ENCODE peak calls at places on chromosomes 5 and 9, in six cellular contexts. Z is effector memory CD4-positive, alpha-beta T cell; C is PC-3; O is breast epithelium; R is aorta; T is NT2/D1. J is an unnamed sample. For H3K4me1 and H3K36me3, the result is how much of the 10 kb centered on the place peaks cover.

GRCh38 chr5:81393783-81394718 is at the start of gene ACOT12:
- DNase-seq in R (no peak), T (no peak), C (no peak), O (no peak), Z (no peak), J (peak)

GRCh38 chr9:87184956-87185642 is 237.8 kb upstream of the GAS1 start:
- DNase-seq in T (no peak), Z (no peak), C (no peak), O (no peak), R (no peak), J (no peak)

GRCh38 chr5:177070536-177071191 is 16.1 kb upstream of the FGFR4 start:
- DNase-seq in R (no peak), T (no peak), C (no peak), O (no peak), Z (no peak), J (no peak)

GRCh38 chr5:134874831-134875655 is 872 bp downstream of the TXNDC15 start:
- DNase-seq in O (no peak), C (peak), T (no peak), Z (no peak), R (peak), J (peak)

GRCh38 chr5:133990396-133990795 is 14.4 kb downstream of the VDAC1 start:
- DNase-seq in O (no peak), C (no peak), Z (no peak), R (no peak), T (no peak), J (no peak)

GRCh38 chr5:103216137-103216536 is 42.4 kb upstream of the MACIR start:
- DNase-seq in T (no peak), Z (no peak), O (no peak), C (no peak), R (no peak), J (no peak)

GRCh38 chr5:117188207-117188606 is 613.6 kb upstream of the SEMA6A start:
- DNase-seq in O (no peak), R (no peak), T (no peak), Z (no peak), C (no peak), J (no peak)

GRCh38 chr9:20620658-20621552 is 1.4 kb downstream of the MLLT3 start:
- DNase-seq in O (peak), C (peak), Z (peak), T (no peak), R (peak), J (peak)

GRCh38 chr9:78064075-78064474 is 32.5 kb upstream of the GNAQ start:
- DNase-seq in C (no peak), T (no peak), R (no peak), O (no peak), Z (no peak), J (no peak)

GRCh38 chr5:109759304-109759703 is 69.6 kb downstream of the MAN2A1 start:
- DNase-seq in R (no peak), C (peak), O (no peak), Z (no peak), T (no peak), J (no peak)

GRCh38 chr9:125541840-125542243 is 165.2 kb downstream of the MAPKAP1 start:
- DNase-seq in R (no peak), Z (no peak), T (no peak), C (no peak), O (no peak), J (peak)

GRCh38 chr9:96317335-96317980 is 15.5 kb upstream of the HSD17B3 start:
- DNase-seq in C (peak), R (no peak), Z (peak), T (peak), O (no peak), J (peak)

DNA sequence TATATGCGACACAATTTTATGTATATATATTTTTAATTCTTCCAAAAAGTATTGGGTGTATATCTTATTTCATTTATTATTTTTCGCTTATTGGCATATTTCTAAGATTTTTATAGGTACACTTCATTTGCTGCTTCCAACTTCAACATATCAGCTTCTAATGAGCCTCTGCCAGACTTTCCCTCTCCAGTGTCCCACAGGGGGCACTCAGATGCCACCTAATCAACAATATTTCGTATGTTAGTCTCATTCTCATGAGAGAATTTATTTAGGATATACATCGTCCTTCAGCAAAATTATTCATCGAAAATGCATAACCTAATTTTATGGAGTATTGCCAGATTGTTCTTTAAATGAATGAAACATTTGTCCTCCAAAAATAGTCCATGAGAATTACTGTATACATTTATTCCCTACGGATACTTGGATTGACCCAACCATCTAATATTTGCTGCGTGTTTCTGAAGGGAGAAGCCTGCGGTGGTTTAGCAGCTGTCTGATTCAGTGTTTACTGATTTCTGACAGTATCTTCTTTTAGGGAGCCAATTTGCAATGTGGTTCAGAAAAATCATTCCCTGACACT is 100.6 kb upstream of the SELENOP start:
- DNase-seq in T (no peak), Z (peak), O (no peak), R (no peak), C (peak), J (no peak)
- H3K4me3 ChIP-seq in T (no peak), Z (no peak), O (no peak), R (no peak), C (peak), J (no peak)

DNA sequence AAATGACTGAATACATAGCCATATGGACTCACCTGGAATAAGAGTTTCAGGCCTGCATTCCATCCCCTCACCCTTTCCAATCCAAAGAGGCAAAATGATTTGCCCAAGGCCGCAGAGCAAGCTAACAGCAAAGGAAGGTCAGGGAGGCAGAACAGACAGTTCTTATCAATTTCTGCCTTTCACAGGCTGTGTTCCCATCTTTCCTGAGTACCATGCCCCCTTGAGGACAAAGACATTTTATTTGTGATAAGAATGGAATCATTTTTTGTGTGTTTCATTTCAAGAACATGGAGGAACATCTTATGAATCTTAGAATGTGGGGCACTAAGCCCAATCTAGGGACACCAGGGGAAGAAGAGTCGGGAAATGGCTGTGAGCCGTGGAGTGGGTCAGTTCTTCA is 13.9 kb downstream of the LHFPL2 start:
- DNase-seq in C (no peak), O (no peak), Z (no peak), T (no peak), R (no peak), J (no peak)
- H3K4me1 ChIP-seq in C (under half), O (under half), Z (under half), T (under half), R (under half), J (under half)

GRCh38 chr5:78627766-78628165 is 20.8 kb downstream of the LHFPL2 start:
- DNase-seq in O (no peak), T (no peak), C (no peak), Z (no peak), R (no peak), J (no peak)

GRCh38 chr5:78630047-78630446 is 18.5 kb downstream of the LHFPL2 start:
- DNase-seq in T (no peak), C (no peak), Z (no peak), O (no peak), R (no peak), J (no peak)

GRCh38 chr5:78627175-78627574 is 21.4 kb downstream of the LHFPL2 start:
- DNase-seq in R (no peak), T (no peak), O (no peak), Z (no peak), C (peak), J (no peak)

GRCh38 chr5:78629590-78629989 is 19.0 kb downstream of the LHFPL2 start:
- DNase-seq in O (no peak), Z (no peak), T (no peak), C (no peak), R (no peak), J (no peak)

DNA sequence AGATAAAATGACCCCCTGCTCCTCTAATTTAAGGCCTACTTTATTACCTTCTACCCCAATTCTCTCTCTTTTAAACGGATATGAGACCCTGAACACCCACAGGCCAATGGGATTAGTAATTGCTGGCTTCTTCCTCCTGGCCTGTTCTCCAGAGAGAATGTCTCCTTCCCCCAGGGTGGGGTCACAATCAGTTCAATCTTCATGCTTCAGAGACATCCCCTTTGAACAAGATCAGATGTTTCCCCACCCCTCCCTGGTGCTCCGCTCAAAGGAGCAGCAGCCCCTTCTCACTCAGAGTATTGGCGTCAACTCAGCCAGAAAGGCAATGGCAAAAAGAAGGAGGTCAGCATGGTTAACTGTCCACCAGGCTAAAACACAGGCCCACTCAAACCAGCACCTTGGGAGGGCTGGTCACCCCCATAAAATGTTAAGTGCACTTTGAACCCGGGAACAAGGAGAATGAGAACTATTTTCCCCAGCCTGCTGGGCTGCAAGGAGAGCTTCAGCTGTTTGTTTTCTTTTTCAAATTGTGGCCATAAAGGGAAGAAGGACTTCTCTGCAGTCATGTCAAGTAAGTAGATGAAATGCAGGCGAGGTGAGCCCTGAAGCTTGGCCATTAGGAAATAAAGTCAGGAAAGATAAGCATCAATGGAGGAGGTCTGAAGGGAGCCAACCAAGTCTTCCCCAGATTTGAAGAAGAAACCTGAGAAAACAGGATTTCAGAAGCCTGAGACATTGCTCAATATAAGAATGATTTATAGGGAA is 20.1 kb downstream of the LHFPL2 start:
- DNase-seq in O (no peak), T (no peak), Z (no peak), C (no peak), R (no peak), J (no peak)
- H3K36me3 ChIP-seq in O (under half), T (half or more), Z (under half), C (under half), R (under half), J (under half)

GRCh38 chr5:175796536-175797499 is 74.6 kb upstream of the CPLX2 start:
- DNase-seq in R (peak), C (peak), Z (peak), T (peak), O (peak), J (peak)
- H3K4me3 ChIP-seq in R (no peak), C (peak), Z (peak), T (peak), O (peak), J (peak)

GRCh38 chr9:2174911-2175310 is 159.8 kb downstream of the SMARCA2 start:
- DNase-seq in T (no peak), C (no peak), R (no peak), O (no peak), Z (no peak), J (no peak)

GRCh38 chr9:2173861-2174260 is 158.7 kb downstream of the SMARCA2 start:
- DNase-seq in Z (no peak), R (no peak), T (no peak), C (no peak), O (no peak), J (no peak)

GRCh38 chr9:2173170-2173569 is 158.0 kb downstream of the SMARCA2 start:
- DNase-seq in O (no peak), C (no peak), T (no peak), R (no peak), Z (no peak), J (no peak)

GRCh38 chr9:2177121-2177520 is 162.0 kb downstream of the SMARCA2 start:
- DNase-seq in R (no peak), Z (no peak), T (no peak), O (no peak), C (no peak), J (no peak)

GRCh38 chr9:2174321-2174720 is 159.2 kb downstream of the SMARCA2 start:
- DNase-seq in T (no peak), Z (no peak), R (no peak), O (no peak), C (no peak), J (no peak)
- H3K4me1 ChIP-seq in T (under half), Z (under half), R (under half), O (under half), C (under half), J (under half)

GRCh38 chr5:171323806-171324632 is 15.0 kb downstream of the TLX3 start:
- DNase-seq in Z (no peak), R (no peak), T (no peak), C (peak), O (no peak), J (no peak)

GRCh38 chr5:171318026-171318425 is 9.0 kb downstream of the TLX3 start:
- DNase-seq in Z (no peak), C (no peak), T (no peak), R (no peak), O (no peak), J (no peak)

GRCh38 chr5:171321447-171321846 is 12.4 kb downstream of the TLX3 start:
- DNase-seq in Z (no peak), R (peak), T (no peak), O (no peak), C (no peak), J (no peak)

GRCh38 chr5:171322527-171322926 is 13.5 kb downstream of the TLX3 start:
- DNase-seq in Z (no peak), R (no peak), C (no peak), T (no peak), O (no peak), J (no peak)

DNA sequence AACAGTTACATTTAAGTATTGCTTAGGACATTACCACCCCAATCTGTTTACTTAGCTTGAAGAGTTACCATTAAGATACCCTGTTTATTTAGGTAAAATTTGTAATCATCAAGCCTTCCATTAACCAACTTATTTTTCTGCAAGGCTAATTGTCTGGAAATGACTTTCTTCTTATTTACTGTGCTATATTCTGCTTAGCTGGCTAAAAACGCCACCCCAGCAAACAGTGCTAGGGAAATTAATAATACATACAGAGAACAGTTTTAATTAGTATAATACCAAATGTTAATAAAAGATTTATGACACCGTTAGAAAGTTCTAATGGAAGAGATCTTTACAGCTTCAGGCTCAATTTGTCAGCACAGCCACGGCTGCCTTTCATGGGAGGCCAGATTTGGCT is 14.0 kb downstream of the TLX3 start:
- DNase-seq in T (no peak), C (no peak), O (no peak), Z (no peak), R (no peak), J (no peak)
- H3K36me3 ChIP-seq in T (under half), C (under half), O (under half), Z (under half), R (under half), J (under half)

GRCh38 chr9:70257991-70258691 is 637 bp upstream of the SMC5 start:
- DNase-seq in O (peak), T (peak), C (no peak), Z (peak), R (no peak), J (peak)

GRCh38 chr9:70258692-70259511 is at the start of gene SMC5:
- DNase-seq in C (peak), T (peak), Z (peak), O (peak), R (peak), J (peak)

GRCh38 chr9:70256123-70256551 is 2.6 kb upstream of the SMC5 start:
- DNase-seq in R (no peak), O (no peak), T (no peak), Z (no peak), C (peak), J (peak)

GRCh38 chr9:70257512-70257911 is 1.3 kb upstream of the SMC5 start:
- DNase-seq in R (no peak), T (no peak), Z (no peak), C (no peak), O (no peak), J (no peak)

DNA sequence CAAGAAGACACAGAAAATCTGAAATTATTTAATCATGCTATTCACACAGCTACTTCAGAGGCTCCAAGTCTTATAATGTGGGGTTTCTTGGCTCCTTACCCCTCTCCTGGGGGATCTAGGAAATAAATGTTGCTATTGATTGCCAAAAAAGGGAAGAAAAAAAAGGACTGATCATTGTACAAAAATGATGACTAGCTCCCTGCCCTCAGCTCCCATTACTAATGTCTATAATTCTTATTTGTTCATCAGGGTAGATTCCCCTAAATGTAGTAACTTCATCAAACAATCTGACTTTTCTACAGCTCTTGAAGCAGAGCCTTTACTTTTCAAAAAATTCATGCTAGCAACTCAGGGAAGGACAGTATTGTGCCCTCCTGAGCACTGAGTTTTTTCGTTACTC is 3.3 kb upstream of the SMC5 start:
- DNase-seq in T (no peak), O (no peak), C (peak), Z (no peak), R (no peak), J (no peak)
- H3K4me3 ChIP-seq in T (no peak), O (peak), C (peak), Z (no peak), R (peak), J (peak)

J was measured in HAP-1.